ENCODE peak calls at places on chromosomes 5 and 9, in six cellular contexts. T is IMR-90, K is trophoblast cell, Y is H1, W is neuronal stem cell, V is mesendoderm. R is an unnamed sample.

GRCh38 chr5:151284392-151284967 is 19.1 kb downstream of the SLC36A3 start:
- DNase-seq in Y (no peak), W (peak), V (peak), K (no peak), T (no peak), R (peak)

GRCh38 chr5:65326912-65327311 is 154.8 kb downstream of the ADAMTS6 start:
- DNase-seq in W (no peak), T (peak), V (peak), Y (no peak), K (peak), R (no peak)

GRCh38 chr9:34611811-34612787 is at the start of gene RPP25L:
- DNase-seq in K (peak), V (peak), W (peak), Y (no peak), T (peak), R (peak)

GRCh38 chr9:113737414-113738271 is 138.5 kb upstream of the ZNF618 start:
- DNase-seq in Y (no peak), K (peak), W (peak), V (peak), T (peak), R (peak)

GRCh38 chr9:128150594-128151342 is 1.5 kb downstream of the LCN2 start:
- DNase-seq in Y (no peak), V (peak), W (no peak), T (no peak), K (no peak), R (peak)

GRCh38 chr9:76646249-76646648 is 118.0 kb upstream of the PCA3 start:
- DNase-seq in Y (no peak), V (no peak), K (peak), T (no peak), W (no peak), R (no peak)

GRCh38 chr5:122076669-122077450 is 1.2 kb downstream of the LOX start:
- DNase-seq in Y (no peak), T (peak), K (peak), W (peak), V (peak), R (peak)

GRCh38 chr5:39108987-39109386 is 34.8 kb upstream of the RICTOR start:
- DNase-seq in T (no peak), K (no peak), W (no peak), V (no peak), Y (no peak), R (no peak)

GRCh38 chr5:146048994-146049703 is 56.2 kb downstream of the PLAC8L1 start:
- DNase-seq in W (peak), T (peak), K (peak), Y (no peak), V (peak), R (peak)

GRCh38 chr5:96709152-96709821 is 47.1 kb downstream of the CAST start:
- DNase-seq in W (no peak), K (no peak), T (peak), V (no peak), Y (no peak), R (no peak)

GRCh38 chr5:24643255-24643654 is 1.5 kb downstream of the CDH10 start:
- DNase-seq in K (no peak), Y (no peak), V (no peak), T (no peak), W (no peak), R (no peak)

GRCh38 chr9:33381231-33381791 is 21.1 kb downstream of the AQP7 start:
- DNase-seq in W (peak), K (peak), Y (peak), V (peak), T (peak), R (peak)

GRCh38 chr9:134452728-134453127 is 126.5 kb downstream of the RXRA start:
- DNase-seq in T (no peak), W (no peak), Y (no peak), V (no peak), K (no peak), R (no peak)

GRCh38 chr9:121662359-121662758 is 10.9 kb downstream of the DAB2IP start:
- DNase-seq in K (no peak), V (no peak), W (no peak), T (no peak), Y (no peak), R (no peak)

GRCh38 chr9:90368241-90368640 is 274.4 kb downstream of the DIRAS2 start:
- DNase-seq in K (peak), W (no peak), T (no peak), V (no peak), Y (no peak), R (no peak)

GRCh38 chr5:116343961-116344360 is 230.7 kb downstream of the SEMA6A start:
- DNase-seq in K (no peak), W (no peak), T (no peak), Y (peak), V (peak), R (peak)

GRCh38 chr5:32421075-32421474 is 23.5 kb downstream of the ZFR start:
- DNase-seq in T (no peak), W (no peak), Y (no peak), V (no peak), K (no peak), R (no peak)

GRCh38 chr5:173789031-173789920 is 98.9 kb upstream of the CPEB4 start:
- DNase-seq in Y (no peak), W (no peak), K (no peak), V (no peak), T (peak), R (no peak)

GRCh38 chr5:6686916-6687409 is 26.3 kb upstream of the TENT4A start:
- DNase-seq in W (peak), T (peak), Y (no peak), K (peak), V (peak), R (peak)

GRCh38 chr9:99231708-99232107 is 9.6 kb downstream of the SEC61B start:
- DNase-seq in Y (no peak), V (peak), T (peak), W (no peak), K (no peak), R (no peak)

GRCh38 chr5:1050449-1051365 is 42.1 kb downstream of the NKD2 start:
- DNase-seq in V (no peak), K (no peak), Y (no peak), T (no peak), W (no peak), R (no peak)

GRCh38 chr9:125556046-125556445 is 151.0 kb downstream of the MAPKAP1 start:
- DNase-seq in Y (no peak), T (no peak), V (no peak), K (no peak), W (no peak), R (no peak)

GRCh38 chr9:70902705-70903131 is 218.7 kb downstream of the TRPM3 start:
- DNase-seq in Y (no peak), V (peak), T (peak), K (peak), W (no peak), R (no peak)

GRCh38 chr5:143851383-143851782 is 39.4 kb downstream of the HMHB1 start:
- DNase-seq in W (no peak), T (no peak), Y (no peak), V (no peak), K (no peak), R (no peak)

GRCh38 chr5:59813761-59814562 is 79.6 kb downstream of the PDE4D start:
- DNase-seq in W (peak), T (peak), Y (no peak), K (peak), V (peak), R (no peak)

GRCh38 chr9:68702493-68702892 is 2.5 kb upstream of the PIP5K1B start:
- DNase-seq in K (peak), Y (no peak), T (peak), V (peak), W (no peak), R (no peak)

GRCh38 chr9:82148849-82149544 is 160.4 kb downstream of the SPATA31D1 start:
- DNase-seq in Y (no peak), T (peak), V (no peak), W (no peak), K (no peak), R (no peak)

GRCh38 chr5:54930736-54931135 is 54.7 kb downstream of the ESM1 start:
- DNase-seq in Y (no peak), W (no peak), K (no peak), T (no peak), V (no peak), R (no peak)

GRCh38 chr5:169667896-169668674 is 31.0 kb downstream of the DOCK2 start:
- DNase-seq in K (no peak), V (no peak), T (peak), Y (no peak), W (no peak), R (no peak)

GRCh38 chr5:169670769-169671525 is 33.9 kb downstream of the DOCK2 start:
- DNase-seq in V (peak), K (no peak), T (no peak), Y (no peak), W (no peak), R (no peak)

GRCh38 chr5:169668732-169669131 is 31.7 kb downstream of the DOCK2 start:
- DNase-seq in Y (no peak), K (no peak), T (no peak), V (no peak), W (no peak), R (no peak)

GRCh38 chr5:169663537-169663936 is 26.5 kb downstream of the DOCK2 start:
- DNase-seq in T (no peak), V (no peak), K (no peak), W (no peak), Y (no peak), R (no peak)

DNA sequence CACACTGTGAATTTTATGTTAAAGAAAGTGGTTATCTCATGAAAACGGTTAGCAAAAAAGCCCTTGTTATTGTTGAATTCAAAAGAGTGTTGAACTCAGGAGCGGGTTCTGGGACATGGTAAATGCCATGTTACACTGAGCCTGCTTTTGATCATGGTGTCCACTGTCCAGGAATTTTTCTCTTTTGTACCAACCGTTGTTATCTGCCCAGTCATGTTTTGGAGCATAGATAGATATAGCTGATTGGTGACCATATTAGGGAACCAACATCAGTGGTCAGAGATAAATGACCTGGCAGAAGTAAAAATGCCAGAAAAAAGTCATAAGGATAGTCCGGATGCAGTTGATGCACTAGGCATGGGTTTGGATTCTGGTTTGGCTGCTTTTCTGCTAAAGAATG is 29.3 kb downstream of the DOCK2 start:
- DNase-seq in K (peak), V (no peak), Y (no peak), W (no peak), T (no peak), R (no peak)
- H4K8ac ChIP-seq in K (no peak), V (no peak), Y (no peak), W (no peak), T (no peak), R (no peak)

GRCh38 chr9:35665471-35665818 is 450 bp upstream of the ARHGEF39 start:
- DNase-seq in W (no peak), V (no peak), T (no peak), K (no peak), Y (no peak), R (no peak)
- H4K8ac ChIP-seq in W (no peak), V (no peak), T (peak), K (peak), Y (no peak), R (no peak)

GRCh38 chr5:123538670-123539459 is 26.9 kb downstream of the CSNK1G3 start:
- DNase-seq in K (peak), T (no peak), Y (no peak), W (no peak), V (peak), R (no peak)

GRCh38 chr5:123545506-123545905 is 33.5 kb downstream of the CSNK1G3 start:
- DNase-seq in W (no peak), V (peak), Y (no peak), K (peak), T (no peak), R (no peak)

GRCh38 chr5:123546657-123547056 is 34.7 kb downstream of the CSNK1G3 start:
- DNase-seq in Y (no peak), W (no peak), V (no peak), T (peak), K (no peak), R (no peak)

GRCh38 chr5:123540534-123540933 is 28.6 kb downstream of the CSNK1G3 start:
- DNase-seq in K (no peak), W (no peak), Y (no peak), V (no peak), T (no peak), R (no peak)

GRCh38 chr5:123543438-123543837 is 31.5 kb downstream of the CSNK1G3 start:
- DNase-seq in W (no peak), K (no peak), Y (no peak), V (peak), T (no peak), R (no peak)
- H4K8ac ChIP-seq in W (no peak), K (no peak), Y (no peak), V (no peak), T (no peak), R (no peak)

GRCh38 chr9:2819165-2819564 is 24.7 kb downstream of the PUM3 start:
- DNase-seq in K (no peak), Y (no peak), W (no peak), V (no peak), T (no peak), R (no peak)

GRCh38 chr9:2821855-2822254 is 22.0 kb downstream of the PUM3 start:
- DNase-seq in W (no peak), K (no peak), V (no peak), Y (no peak), T (no peak), R (no peak)

GRCh38 chr9:2824054-2824453 is 19.8 kb downstream of the PUM3 start:
- DNase-seq in W (no peak), T (no peak), K (no peak), V (no peak), Y (no peak), R (no peak)

GRCh38 chr9:2826291-2826690 is 17.6 kb downstream of the PUM3 start:
- DNase-seq in V (no peak), K (no peak), T (no peak), Y (no peak), W (no peak), R (no peak)

DNA sequence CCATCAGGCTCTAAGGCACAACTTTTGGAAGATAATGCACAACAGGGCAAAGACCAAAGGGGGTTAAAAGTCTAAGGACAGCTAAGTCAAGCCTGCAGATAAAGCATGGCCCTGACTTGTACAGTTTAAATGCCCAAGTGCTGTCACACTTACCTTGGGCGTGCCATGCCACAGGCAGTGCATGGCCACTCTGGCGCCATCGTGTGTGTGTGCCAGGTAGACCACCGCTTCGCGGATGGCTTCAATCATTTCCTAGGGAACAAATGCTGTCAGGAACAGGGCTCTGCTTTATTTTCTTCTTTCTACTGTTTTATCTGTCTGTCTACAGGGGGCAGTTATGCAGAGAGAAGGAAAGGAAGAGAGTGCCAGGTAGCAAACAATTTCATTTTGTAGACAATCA is 19.3 kb downstream of the PUM3 start:
- DNase-seq in T (no peak), Y (no peak), K (no peak), V (peak), W (no peak), R (peak)
- H4K8ac ChIP-seq in T (no peak), Y (no peak), K (no peak), V (no peak), W (no peak), R (no peak)

R was measured in H9.